ENCODE peak calls at places on chromosomes 11 and 22, in eight cellular contexts. L is substantia nigra; G is CD8-positive, alpha-beta memory T cell; X is COR-L47; E is endodermal cell; R is endothelial cell; T is lower lobe of right lung; H is Peyer's patch. P is an unnamed sample.

GRCh38 chr11:113668255-113668654 is 37.9 kb downstream of the TMPRSS5 start:
- DNase-seq in L (no peak), G (no peak), X (no peak), E (no peak), R (no peak), T (no peak), H (no peak), P (no peak)

GRCh38 chr22:42763965-42764480 is 43.4 kb upstream of the A4GALT start:
- DNase-seq in L (no peak), G (no peak), X (no peak), E (no peak), R (no peak), T (no peak), H (no peak), P (no peak)

GRCh38 chr11:107916671-107917241 is 11.5 kb upstream of the RAB39A start:
- DNase-seq in L (no peak), G (peak; percentile 31), X (no peak), E (peak; percentile 91), R (peak; percentile 56), T (no peak), H (no peak), P (no peak)

GRCh38 chr11:131909426-131910200 is 539.2 kb downstream of the NTM start:
- DNase-seq in L (no peak), G (no peak), X (no peak), E (peak; percentile 45), R (no peak), T (no peak), H (no peak), P (no peak)

GRCh38 chr22:28116261-28116673 is 197.2 kb upstream of the PITPNB start:
- DNase-seq in L (no peak), G (no peak), X (no peak), E (peak; percentile 63), R (no peak), T (no peak), H (no peak), P (peak; percentile 16)

GRCh38 chr22:48605856-48606255 is 1221.8 kb downstream of the BRD1 start:
- DNase-seq in L (no peak), G (no peak), X (no peak), E (no peak), R (no peak), T (no peak), H (no peak), P (no peak)

GRCh38 chr11:64500176-64501013 is 90.6 kb upstream of the SLC22A12 start:
- DNase-seq in L (no peak), G (no peak), X (no peak), E (no peak), R (no peak), T (no peak), H (no peak), P (no peak)

GRCh38 chr11:9815486-9816136 is 151.7 kb downstream of the SWAP70 start:
- DNase-seq in L (no peak), G (no peak), X (no peak), E (no peak), R (no peak), T (no peak), H (no peak), P (peak; percentile 24)

GRCh38 chr11:62574363-62575057 is 819 bp upstream of the EEF1G start:
- DNase-seq in L (no peak), G (no peak), X (no peak), E (peak; percentile 54), R (peak; percentile 19), T (no peak), H (peak; percentile 37), P (no peak)

P was measured in gastrocnemius medialis.